ENCODE peak calls at places on chromosome 18, in eight cellular contexts. W is pulmonary artery endothelial cell, R is NCI-H2081 treated with DMSO at 0.1 percent for 48 hours, D is brain microvascular endothelial cell, J is T-helper 9 cell, I is non-pigmented ciliary epithelial cell, L is activated T-helper 1 cell treated with Interleukin-2 at 50 U/mL for 16 hours, U is fibroblast of lung. Y is an unnamed sample.
A peak's percentile ranks its signal among the peaks of the same experiment; 100 is the strongest.

GRCh38 chr18:48036641-48037421 is 106.4 kb upstream of the SMAD2 start:
- DNase-seq in W (no peak), R (no peak), D (no peak), J (no peak), I (no peak), L (no peak), U (no peak), Y (peak; percentile 95)

GRCh38 chr18:46324556-46324955 is 220.4 kb downstream of the HAUS1 start:
- DNase-seq in W (no peak), R (no peak), D (peak; percentile 54), J (no peak), I (peak; percentile 40), L (no peak), U (peak; percentile 69), Y (peak; percentile 84)

GRCh38 chr18:36706313-36706881 is 122.4 kb downstream of the TPGS2 start:
- DNase-seq in W (no peak), R (no peak), D (no peak), J (no peak), I (no peak), L (no peak), U (no peak), Y (peak; percentile 83)

GRCh38 chr18:56065101-56065500 is 477.1 kb upstream of the TCF4 start:
- DNase-seq in W (no peak), R (no peak), D (no peak), J (no peak), I (no peak), L (no peak), U (no peak), Y (no peak)

GRCh38 chr18:32315881-32316280 is 126.0 kb downstream of the MEP1B start:
- DNase-seq in W (no peak), R (no peak), D (peak; percentile 54), J (no peak), I (no peak), L (no peak), U (peak; percentile 26), Y (no peak)

GRCh38 chr18:13452448-13452811 is 233.9 kb downstream of the LDLRAD4 start:
- DNase-seq in W (peak; percentile 20), R (no peak), D (peak; percentile 48), J (no peak), I (peak; percentile 55), L (no peak), U (no peak), Y (no peak)

GRCh38 chr18:72468011-72468710 is 76.0 kb downstream of the CBLN2 start:
- DNase-seq in W (no peak), R (no peak), D (no peak), J (no peak), I (no peak), L (no peak), U (no peak), Y (no peak)

GRCh38 chr18:55096261-55097026 is 137.2 kb upstream of the CCDC68 start:
- DNase-seq in W (peak; percentile 40), R (no peak), D (peak; percentile 83), J (no peak), I (no peak), L (no peak), U (peak; percentile 65), Y (peak; percentile 76)

GRCh38 chr18:56060967-56061541 is 473.1 kb upstream of the TCF4 start:
- DNase-seq in W (no peak), R (no peak), D (no peak), J (no peak), I (no peak), L (no peak), U (no peak), Y (no peak)

GRCh38 chr18:58456625-58457024 is 172.3 kb downstream of the ALPK2 start:
- DNase-seq in W (no peak), R (no peak), D (no peak), J (no peak), I (no peak), L (no peak), U (no peak), Y (no peak)

GRCh38 chr18:25875574-25875973 is 214.8 kb downstream of the SS18 start:
- DNase-seq in W (no peak), R (no peak), D (no peak), J (no peak), I (no peak), L (no peak), U (peak; percentile 20), Y (no peak)

GRCh38 chr18:33210575-33211189 is 229.8 kb downstream of the CCDC178 start:
- DNase-seq in W (no peak), R (peak; percentile 38), D (peak; percentile 20), J (no peak), I (no peak), L (no peak), U (peak; percentile 60), Y (peak; percentile 62)

GRCh38 chr18:63882333-63883141 is 5.0 kb upstream of the SERPINB2 start:
- DNase-seq in W (peak; percentile 55), R (no peak), D (peak; percentile 99), J (no peak), I (peak; percentile 96), L (no peak), U (peak; percentile 88), Y (no peak)

GRCh38 chr18:30889582-30890301 is 152.8 kb downstream of the DSC3 start:
- DNase-seq in W (no peak), R (no peak), D (peak; percentile 2), J (no peak), I (peak; percentile 28), L (no peak), U (peak; percentile 0), Y (peak; percentile 66)

GRCh38 chr18:33440011-33440383 is 524 bp downstream of the CCDC178 start:
- DNase-seq in W (no peak), R (peak; percentile 49), D (peak; percentile 42), J (no peak), I (peak; percentile 31), L (no peak), U (peak; percentile 88), Y (peak; percentile 89)

GRCh38 chr18:52764271-52764670 is 424.3 kb downstream of the DCC start:
- DNase-seq in W (no peak), R (no peak), D (no peak), J (no peak), I (no peak), L (no peak), U (no peak), Y (peak; percentile 69)

GRCh38 chr18:12307251-12307736 is 747 bp upstream of the TUBB6 start:
- DNase-seq in W (peak; percentile 26), R (no peak), D (peak; percentile 60), J (no peak), I (peak; percentile 34), L (no peak), U (peak; percentile 79), Y (peak; percentile 68)

GRCh38 chr18:598053-598665 is 1.4 kb downstream of the CLUL1 start:
- DNase-seq in W (no peak), R (no peak), D (no peak), J (no peak), I (no peak), L (no peak), U (no peak), Y (peak; percentile 80)

GRCh38 chr18:31373641-31374040 is 2.9 kb upstream of the DSG4 start:
- DNase-seq in W (no peak), R (no peak), D (no peak), J (no peak), I (no peak), L (no peak), U (no peak), Y (peak; percentile 5)

GRCh38 chr18:23675896-23676295 is 13.2 kb upstream of the ANKRD29 start:
- DNase-seq in W (no peak), R (no peak), D (no peak), J (no peak), I (no peak), L (no peak), U (no peak), Y (no peak)

GRCh38 chr18:48996901-48997463 is 46.2 kb upstream of the SMAD7 start:
- DNase-seq in W (no peak), R (no peak), D (peak; percentile 94), J (peak; percentile 7), I (peak; percentile 72), L (no peak), U (peak; percentile 74), Y (peak; percentile 56)

GRCh38 chr18:3649559-3650426 is 199.8 kb downstream of the TGIF1 start:
- DNase-seq in W (no peak), R (no peak), D (peak; percentile 82), J (no peak), I (peak; percentile 26), L (no peak), U (peak; percentile 77), Y (no peak)

GRCh38 chr18:76765649-76766048 is 56.7 kb upstream of the ZNF236 start:
- DNase-seq in W (no peak), R (no peak), D (no peak), J (no peak), I (no peak), L (no peak), U (peak; percentile 7), Y (no peak)

GRCh38 chr18:76441668-76442412 is 53.2 kb downstream of the ZNF516 start:
- DNase-seq in W (no peak), R (no peak), D (no peak), J (no peak), I (no peak), L (no peak), U (no peak), Y (no peak)

GRCh38 chr18:22109535-22109934 is 59.9 kb upstream of the GATA6 start:
- DNase-seq in W (no peak), R (no peak), D (no peak), J (no peak), I (no peak), L (no peak), U (no peak), Y (no peak)